ENCODE peak calls at places on chromosomes 3 and 15, in nine cellular contexts. One of them, this sample, is unnamed.

GRCh38 chr3:117903226-117903625 is 1131.4 kb downstream of the IGSF11 start:
- DNase-seq in nephron progenitor cell: no peak
- DNase-seq in fibroblast of pulmonary artery: peak
- DNase-seq in astrocyte of the cerebellum: peak
- DNase-seq in fibroblast of lung: peak
- DNase-seq in epithelial cell of esophagus: no peak
- DNase-seq in GM12864: no peak
- DNase-seq in CD4-positive, alpha-beta T cell: no peak
- DNase-seq in H1: no peak
- DNase-seq in this sample: peak

GRCh38 chr3:46764206-46764605 is 46.5 kb upstream of the PRSS50 start:
- DNase-seq in nephron progenitor cell: no peak
- DNase-seq in fibroblast of pulmonary artery: no peak
- DNase-seq in astrocyte of the cerebellum: no peak
- DNase-seq in fibroblast of lung: no peak
- DNase-seq in epithelial cell of esophagus: no peak
- DNase-seq in GM12864: no peak
- DNase-seq in CD4-positive, alpha-beta T cell: no peak
- DNase-seq in H1: no peak
- DNase-seq in this sample: no peak

GRCh38 chr15:98513428-98513991 is 134.8 kb upstream of the IGF1R start:
- DNase-seq in nephron progenitor cell: no peak
- DNase-seq in fibroblast of pulmonary artery: no peak
- DNase-seq in astrocyte of the cerebellum: no peak
- DNase-seq in fibroblast of lung: no peak
- DNase-seq in epithelial cell of esophagus: no peak
- DNase-seq in GM12864: no peak
- DNase-seq in CD4-positive, alpha-beta T cell: no peak
- DNase-seq in H1: no peak
- DNase-seq in this sample: no peak

GRCh38 chr15:71627188-71627587 is 183.2 kb upstream of the NR2E3 start:
- DNase-seq in nephron progenitor cell: no peak
- DNase-seq in fibroblast of pulmonary artery: no peak
- DNase-seq in astrocyte of the cerebellum: no peak
- DNase-seq in fibroblast of lung: no peak
- DNase-seq in epithelial cell of esophagus: no peak
- DNase-seq in GM12864: no peak
- DNase-seq in CD4-positive, alpha-beta T cell: no peak
- DNase-seq in H1: no peak
- DNase-seq in this sample: no peak

GRCh38 chr15:85788796-85789495 is 5.8 kb downstream of the KLHL25 start:
- DNase-seq in nephron progenitor cell: no peak
- DNase-seq in fibroblast of pulmonary artery: no peak
- DNase-seq in astrocyte of the cerebellum: no peak
- DNase-seq in fibroblast of lung: no peak
- DNase-seq in epithelial cell of esophagus: peak
- DNase-seq in GM12864: no peak
- DNase-seq in CD4-positive, alpha-beta T cell: no peak
- DNase-seq in H1: no peak
- DNase-seq in this sample: no peak

GRCh38 chr15:85443593-85444328 is 63.4 kb downstream of the AKAP13 start:
- DNase-seq in nephron progenitor cell: no peak
- DNase-seq in fibroblast of pulmonary artery: peak
- DNase-seq in astrocyte of the cerebellum: no peak
- DNase-seq in fibroblast of lung: peak
- DNase-seq in epithelial cell of esophagus: peak
- DNase-seq in GM12864: peak
- DNase-seq in CD4-positive, alpha-beta T cell: no peak
- DNase-seq in H1: no peak
- DNase-seq in this sample: peak

GRCh38 chr3:17456036-17456435 is 286.4 kb downstream of the TBC1D5 start:
- DNase-seq in nephron progenitor cell: no peak
- DNase-seq in fibroblast of pulmonary artery: no peak
- DNase-seq in astrocyte of the cerebellum: no peak
- DNase-seq in fibroblast of lung: no peak
- DNase-seq in epithelial cell of esophagus: no peak
- DNase-seq in GM12864: no peak
- DNase-seq in CD4-positive, alpha-beta T cell: no peak
- DNase-seq in H1: no peak
- DNase-seq in this sample: no peak

GRCh38 chr15:80873568-80873967 is 94.4 kb downstream of the CEMIP start:
- DNase-seq in nephron progenitor cell: no peak
- DNase-seq in fibroblast of pulmonary artery: no peak
- DNase-seq in astrocyte of the cerebellum: no peak
- DNase-seq in fibroblast of lung: no peak
- DNase-seq in epithelial cell of esophagus: no peak
- DNase-seq in GM12864: no peak
- DNase-seq in CD4-positive, alpha-beta T cell: no peak
- DNase-seq in H1: no peak
- DNase-seq in this sample: no peak

GRCh38 chr3:23648326-23648964 is 157.3 kb upstream of the UBE2E1 start:
- DNase-seq in nephron progenitor cell: no peak
- DNase-seq in fibroblast of pulmonary artery: peak
- DNase-seq in astrocyte of the cerebellum: no peak
- DNase-seq in fibroblast of lung: peak
- DNase-seq in epithelial cell of esophagus: no peak
- DNase-seq in GM12864: no peak
- DNase-seq in CD4-positive, alpha-beta T cell: no peak
- DNase-seq in H1: no peak
- DNase-seq in this sample: peak
- TF ChIP-seq CTCF in nephron progenitor cell: no peak
- TF ChIP-seq CTCF in fibroblast of pulmonary artery: no peak
- TF ChIP-seq CTCF in astrocyte of the cerebellum: no peak
- TF ChIP-seq CTCF in fibroblast of lung: peak
- TF ChIP-seq CTCF in epithelial cell of esophagus: peak
- TF ChIP-seq CTCF in GM12864: no peak
- TF ChIP-seq CTCF in CD4-positive, alpha-beta T cell: no peak
- TF ChIP-seq CTCF in H1: peak
- TF ChIP-seq CTCF in this sample: peak

GRCh38 chr3:187832202-187832601 is 86.9 kb upstream of the BCL6 start:
- DNase-seq in nephron progenitor cell: no peak
- DNase-seq in fibroblast of pulmonary artery: no peak
- DNase-seq in astrocyte of the cerebellum: no peak
- DNase-seq in fibroblast of lung: no peak
- DNase-seq in epithelial cell of esophagus: no peak
- DNase-seq in GM12864: no peak
- DNase-seq in CD4-positive, alpha-beta T cell: no peak
- DNase-seq in H1: peak
- DNase-seq in this sample: no peak
- TF ChIP-seq CTCF in nephron progenitor cell: no peak
- TF ChIP-seq CTCF in fibroblast of pulmonary artery: no peak
- TF ChIP-seq CTCF in astrocyte of the cerebellum: no peak
- TF ChIP-seq CTCF in fibroblast of lung: no peak
- TF ChIP-seq CTCF in epithelial cell of esophagus: no peak
- TF ChIP-seq CTCF in GM12864: no peak
- TF ChIP-seq CTCF in CD4-positive, alpha-beta T cell: no peak
- TF ChIP-seq CTCF in H1: no peak
- TF ChIP-seq CTCF in this sample: no peak

GRCh38 chr15:30043211-30043655 is 39.5 kb upstream of the GOLGA8J start:
- DNase-seq in nephron progenitor cell: no peak
- DNase-seq in fibroblast of pulmonary artery: peak
- DNase-seq in astrocyte of the cerebellum: peak
- DNase-seq in fibroblast of lung: peak
- DNase-seq in epithelial cell of esophagus: peak
- DNase-seq in GM12864: no peak
- DNase-seq in CD4-positive, alpha-beta T cell: no peak
- DNase-seq in H1: no peak
- DNase-seq in this sample: peak
- TF ChIP-seq CTCF in nephron progenitor cell: no peak
- TF ChIP-seq CTCF in fibroblast of pulmonary artery: peak
- TF ChIP-seq CTCF in astrocyte of the cerebellum: peak
- TF ChIP-seq CTCF in fibroblast of lung: peak
- TF ChIP-seq CTCF in epithelial cell of esophagus: peak
- TF ChIP-seq CTCF in GM12864: no peak
- TF ChIP-seq CTCF in CD4-positive, alpha-beta T cell: no peak
- TF ChIP-seq CTCF in H1: no peak
- TF ChIP-seq CTCF in this sample: peak

GRCh38 chr15:42911058-42911592 is 9.5 kb downstream of the TTBK2 start:
- DNase-seq in nephron progenitor cell: no peak
- DNase-seq in fibroblast of pulmonary artery: peak
- DNase-seq in astrocyte of the cerebellum: no peak
- DNase-seq in fibroblast of lung: peak
- DNase-seq in epithelial cell of esophagus: peak
- DNase-seq in GM12864: no peak
- DNase-seq in CD4-positive, alpha-beta T cell: no peak
- DNase-seq in H1: no peak
- DNase-seq in this sample: peak

GRCh38 chr15:42903388-42904324 is 16.9 kb downstream of the TTBK2 start:
- DNase-seq in nephron progenitor cell: no peak
- DNase-seq in fibroblast of pulmonary artery: no peak
- DNase-seq in astrocyte of the cerebellum: no peak
- DNase-seq in fibroblast of lung: no peak
- DNase-seq in epithelial cell of esophagus: no peak
- DNase-seq in GM12864: no peak
- DNase-seq in CD4-positive, alpha-beta T cell: no peak
- DNase-seq in H1: no peak
- DNase-seq in this sample: peak

DNA sequence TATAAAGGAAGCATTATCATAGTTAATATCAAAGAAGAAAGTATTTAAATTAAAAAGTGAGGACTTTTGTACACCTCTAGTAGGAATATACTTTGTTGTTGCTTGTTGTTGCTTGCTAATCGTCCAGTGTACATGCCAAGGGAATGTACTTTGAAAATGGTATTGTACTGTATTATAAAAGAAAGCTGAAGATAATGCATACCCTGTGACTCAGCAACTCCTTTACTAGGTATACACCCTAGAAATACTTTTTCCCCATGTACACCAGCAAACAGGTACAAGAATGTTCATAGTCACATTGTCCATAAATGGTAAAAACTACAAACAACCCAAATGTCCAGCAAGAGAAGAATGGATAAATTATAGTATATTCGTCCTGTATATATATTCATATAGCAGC is 12.0 kb downstream of the TTBK2 start:
- DNase-seq in nephron progenitor cell: no peak
- DNase-seq in fibroblast of pulmonary artery: no peak
- DNase-seq in astrocyte of the cerebellum: no peak
- DNase-seq in fibroblast of lung: no peak
- DNase-seq in epithelial cell of esophagus: peak
- DNase-seq in GM12864: no peak
- DNase-seq in CD4-positive, alpha-beta T cell: no peak
- DNase-seq in H1: no peak
- DNase-seq in this sample: no peak
- TF ChIP-seq CTCF in nephron progenitor cell: no peak
- TF ChIP-seq CTCF in fibroblast of pulmonary artery: no peak
- TF ChIP-seq CTCF in astrocyte of the cerebellum: no peak
- TF ChIP-seq CTCF in fibroblast of lung: no peak
- TF ChIP-seq CTCF in epithelial cell of esophagus: no peak
- TF ChIP-seq CTCF in GM12864: no peak
- TF ChIP-seq CTCF in CD4-positive, alpha-beta T cell: no peak
- TF ChIP-seq CTCF in H1: no peak
- TF ChIP-seq CTCF in this sample: no peak

GRCh38 chr15:78298983-78299301 is 467 bp downstream of the SKIC8 start:
- DNase-seq in nephron progenitor cell: no peak
- DNase-seq in fibroblast of pulmonary artery: peak
- DNase-seq in astrocyte of the cerebellum: no peak
- DNase-seq in fibroblast of lung: peak
- DNase-seq in epithelial cell of esophagus: peak
- DNase-seq in GM12864: no peak
- DNase-seq in CD4-positive, alpha-beta T cell: no peak
- DNase-seq in H1: no peak
- DNase-seq in this sample: peak
- TF ChIP-seq CTCF in nephron progenitor cell: no peak
- TF ChIP-seq CTCF in fibroblast of pulmonary artery: no peak
- TF ChIP-seq CTCF in astrocyte of the cerebellum: no peak
- TF ChIP-seq CTCF in fibroblast of lung: peak
- TF ChIP-seq CTCF in epithelial cell of esophagus: peak
- TF ChIP-seq CTCF in GM12864: no peak
- TF ChIP-seq CTCF in CD4-positive, alpha-beta T cell: no peak
- TF ChIP-seq CTCF in H1: no peak
- TF ChIP-seq CTCF in this sample: peak

GRCh38 chr3:142680710-142681109 is 43.1 kb upstream of the TRPC1 start:
- DNase-seq in nephron progenitor cell: no peak
- DNase-seq in fibroblast of pulmonary artery: peak
- DNase-seq in astrocyte of the cerebellum: no peak
- DNase-seq in fibroblast of lung: no peak
- DNase-seq in epithelial cell of esophagus: peak
- DNase-seq in GM12864: no peak
- DNase-seq in CD4-positive, alpha-beta T cell: no peak
- DNase-seq in H1: no peak
- DNase-seq in this sample: peak
- TF ChIP-seq CTCF in nephron progenitor cell: no peak
- TF ChIP-seq CTCF in fibroblast of pulmonary artery: no peak
- TF ChIP-seq CTCF in astrocyte of the cerebellum: no peak
- TF ChIP-seq CTCF in fibroblast of lung: no peak
- TF ChIP-seq CTCF in epithelial cell of esophagus: peak
- TF ChIP-seq CTCF in GM12864: no peak
- TF ChIP-seq CTCF in CD4-positive, alpha-beta T cell: no peak
- TF ChIP-seq CTCF in H1: peak
- TF ChIP-seq CTCF in this sample: no peak

GRCh38 chr15:50228866-50229265 is 36.7 kb downstream of the HDC start:
- DNase-seq in nephron progenitor cell: no peak
- DNase-seq in fibroblast of pulmonary artery: no peak
- DNase-seq in astrocyte of the cerebellum: no peak
- DNase-seq in fibroblast of lung: no peak
- DNase-seq in epithelial cell of esophagus: no peak
- DNase-seq in GM12864: no peak
- DNase-seq in CD4-positive, alpha-beta T cell: no peak
- DNase-seq in H1: no peak
- DNase-seq in this sample: no peak
- TF ChIP-seq CTCF in nephron progenitor cell: no peak
- TF ChIP-seq CTCF in fibroblast of pulmonary artery: no peak
- TF ChIP-seq CTCF in astrocyte of the cerebellum: no peak
- TF ChIP-seq CTCF in fibroblast of lung: no peak
- TF ChIP-seq CTCF in epithelial cell of esophagus: no peak
- TF ChIP-seq CTCF in GM12864: no peak
- TF ChIP-seq CTCF in CD4-positive, alpha-beta T cell: no peak
- TF ChIP-seq CTCF in H1: no peak
- TF ChIP-seq CTCF in this sample: no peak

GRCh38 chr3:42183991-42184621 is 81.9 kb downstream of the CCK start:
- DNase-seq in nephron progenitor cell: no peak
- DNase-seq in fibroblast of pulmonary artery: no peak
- DNase-seq in astrocyte of the cerebellum: no peak
- DNase-seq in fibroblast of lung: peak
- DNase-seq in epithelial cell of esophagus: no peak
- DNase-seq in GM12864: no peak
- DNase-seq in CD4-positive, alpha-beta T cell: no peak
- DNase-seq in H1: no peak
- DNase-seq in this sample: peak
- TF ChIP-seq CTCF in nephron progenitor cell: no peak
- TF ChIP-seq CTCF in fibroblast of pulmonary artery: no peak
- TF ChIP-seq CTCF in astrocyte of the cerebellum: no peak
- TF ChIP-seq CTCF in fibroblast of lung: no peak
- TF ChIP-seq CTCF in epithelial cell of esophagus: no peak
- TF ChIP-seq CTCF in GM12864: no peak
- TF ChIP-seq CTCF in CD4-positive, alpha-beta T cell: no peak
- TF ChIP-seq CTCF in H1: no peak
- TF ChIP-seq CTCF in this sample: no peak

GRCh38 chr15:101320501-101321052 is 25.5 kb upstream of the SNRPA1 start:
- DNase-seq in nephron progenitor cell: peak
- DNase-seq in fibroblast of pulmonary artery: peak
- DNase-seq in astrocyte of the cerebellum: no peak
- DNase-seq in fibroblast of lung: peak
- DNase-seq in epithelial cell of esophagus: peak
- DNase-seq in GM12864: no peak
- DNase-seq in CD4-positive, alpha-beta T cell: peak
- DNase-seq in H1: peak
- DNase-seq in this sample: no peak
- TF ChIP-seq CTCF in nephron progenitor cell: peak
- TF ChIP-seq CTCF in fibroblast of pulmonary artery: peak
- TF ChIP-seq CTCF in astrocyte of the cerebellum: no peak
- TF ChIP-seq CTCF in fibroblast of lung: peak
- TF ChIP-seq CTCF in epithelial cell of esophagus: peak
- TF ChIP-seq CTCF in GM12864: peak
- TF ChIP-seq CTCF in CD4-positive, alpha-beta T cell: peak
- TF ChIP-seq CTCF in H1: peak
- TF ChIP-seq CTCF in this sample: no peak